ENCODE peak calls at places on chromosome 6, in nine cellular contexts. E, V, Q, F, C, I, O, J and K are unnamed samples.

GRCh38 chr6:101887532-101887931 is 494.0 kb downstream of the GRIK2 start:
- DNase-seq in V (no peak), I (no peak), F (no peak), Q (no peak), J (no peak), C (no peak), O (no peak), E (no peak), K (no peak)

GRCh38 chr6:75642314-75642713 is 40.6 kb downstream of the SENP6 start:
- DNase-seq in E (no peak), I (no peak), O (no peak), C (no peak), Q (no peak), J (no peak), V (no peak), F (no peak), K (no peak)

GRCh38 chr6:1136415-1136774 is 175.5 kb upstream of the FOXQ1 start:
- DNase-seq in C (no peak), F (no peak), O (no peak), V (no peak), E (no peak), Q (no peak), J (no peak), I (no peak), K (no peak)

GRCh38 chr6:1611572-1612385 is 2.1 kb downstream of the FOXC1 start:
- DNase-seq in O (no peak), Q (no peak), J (peak; percentile 35), E (peak; percentile 52), V (no peak), F (no peak), C (no peak), I (no peak), K (peak; percentile 67)

GRCh38 chr6:79710127-79710526 is 79.0 kb downstream of the SH3BGRL2 start:
- DNase-seq in J (no peak), I (no peak), O (no peak), V (no peak), E (no peak), F (no peak), C (no peak), Q (no peak), K (no peak)

GRCh38 chr6:94251878-94252277 is 832.5 kb upstream of the EPHA7 start:
- DNase-seq in Q (no peak), I (no peak), O (no peak), J (no peak), C (no peak), V (no peak), F (no peak), E (no peak), K (no peak)

GRCh38 chr6:122405417-122405816 is 6.0 kb downstream of the HSF2 start:
- DNase-seq in E (no peak), I (peak; percentile 4), V (no peak), C (no peak), J (no peak), O (no peak), F (no peak), Q (no peak), K (peak; percentile 9)

GRCh38 chr6:82095091-82095490 is 152.5 kb downstream of the IBTK start:
- DNase-seq in O (no peak), I (no peak), Q (no peak), V (no peak), J (no peak), F (no peak), E (no peak), C (no peak), K (peak; percentile 35)

GRCh38 chr6:33192105-33192646 is at the start of gene COL11A2:
- DNase-seq in J (no peak), I (peak; percentile 73), O (no peak), F (no peak), E (no peak), V (no peak), C (no peak), Q (no peak), K (no peak)

GRCh38 chr6:148565321-148565926 is 181.4 kb upstream of the UST start:
- DNase-seq in J (no peak), E (no peak), Q (no peak), V (no peak), C (no peak), F (no peak), I (no peak), O (no peak), K (peak; percentile 79)

GRCh38 chr6:110554966-110555460 is 78.6 kb upstream of the SLC22A16 start:
- DNase-seq in J (peak; percentile 99), C (no peak), F (no peak), E (no peak), O (no peak), V (no peak), I (no peak), Q (no peak), K (no peak)

GRCh38 chr6:8177721-8178120 is 75.4 kb upstream of the EEF1E1 start:
- DNase-seq in E (no peak), F (no peak), I (no peak), O (no peak), C (no peak), V (no peak), Q (no peak), J (no peak), K (peak; percentile 9)
- TF ChIP-seq MAX in E (no peak), F (no peak), I (no peak), O (no peak), C (no peak), V (no peak), Q (no peak), J (no peak), K (no peak)

GRCh38 chr6:26120807-26121140 is 33.5 kb downstream of the HFE start:
- DNase-seq in C (no peak), I (no peak), V (no peak), O (no peak), E (no peak), J (no peak), Q (no peak), F (no peak), K (no peak)
- H3K4me3 ChIP-seq in C (no peak overlapping the region), I (no peak overlapping the region), V (no peak overlapping the region), O (no peak overlapping the region), E (no peak overlapping the region), J (peak overlapping the region; percentile 83), Q (peak overlapping the region; percentile 20), F (peak overlapping the region; percentile 72), K (no peak overlapping the region)

GRCh38 chr6:149782337-149782736 is 32.8 kb downstream of the PCMT1 start:
- DNase-seq in V (no peak), O (no peak), J (no peak), C (no peak), Q (no peak), I (no peak), E (no peak), F (no peak), K (no peak)

GRCh38 chr6:149783551-149783950 is 34.0 kb downstream of the PCMT1 start:
- DNase-seq in E (no peak), I (no peak), O (no peak), C (no peak), F (no peak), J (no peak), V (no peak), Q (no peak), K (no peak)

GRCh38 chr6:149779644-149779963 is 30.1 kb downstream of the PCMT1 start:
- DNase-seq in V (no peak), I (no peak), Q (no peak), O (no peak), F (no peak), E (no peak), J (no peak), C (no peak), K (no peak)

GRCh38 chr6:149777624-149778023 is 28.1 kb downstream of the PCMT1 start:
- DNase-seq in C (no peak), Q (no peak), V (no peak), J (no peak), F (no peak), E (no peak), I (no peak), O (no peak), K (no peak)

GRCh38 chr6:149781715-149782114 is 32.2 kb downstream of the PCMT1 start:
- DNase-seq in I (no peak), Q (no peak), F (no peak), V (no peak), J (no peak), C (no peak), O (no peak), E (no peak), K (no peak)
- TF ChIP-seq MAX in I (no peak), Q (no peak), F (no peak), V (no peak), J (no peak), C (no peak), O (no peak), E (no peak), K (no peak)

DNA sequence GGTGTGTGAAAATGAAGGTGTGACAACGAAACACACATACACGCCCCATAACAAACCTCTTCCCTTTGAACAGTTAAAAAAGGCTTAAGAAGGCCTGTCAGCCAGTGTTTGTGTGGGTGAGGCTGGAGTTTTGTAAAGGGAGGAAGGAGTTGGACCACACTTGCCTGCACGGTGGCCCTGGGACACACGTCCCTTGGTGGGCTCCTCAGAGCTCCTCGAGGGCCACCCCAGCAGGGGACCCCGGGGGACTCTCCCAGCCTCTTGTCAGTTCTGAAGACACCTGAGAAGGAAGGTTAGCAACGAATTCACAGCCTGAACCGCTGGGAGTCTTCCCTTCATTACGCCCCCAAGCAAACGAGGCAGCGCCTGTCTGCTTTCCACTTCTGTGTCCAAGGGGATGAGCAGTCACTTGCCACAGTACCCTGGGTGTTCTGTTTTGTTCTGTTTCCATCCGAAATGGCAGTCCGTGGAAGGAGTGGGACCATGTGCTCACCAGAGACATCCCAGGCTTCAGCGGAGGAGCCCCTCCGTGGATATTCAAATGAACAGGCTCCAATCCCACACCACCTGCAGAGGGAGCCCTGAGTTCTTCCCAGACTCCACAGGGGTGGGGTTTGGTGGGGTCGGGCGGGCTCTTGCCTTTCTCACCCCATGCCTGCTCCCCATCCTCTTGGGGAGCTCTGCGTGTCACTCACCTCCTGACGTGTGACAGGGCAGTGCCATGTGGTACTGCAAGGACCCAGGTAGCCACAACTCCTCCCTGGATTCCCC is 68.6 kb downstream of the NRN1 start:
- DNase-seq in V (no peak), E (no peak), C (no peak), I (no peak), O (no peak), F (peak; percentile 20), Q (no peak), J (no peak), K (no peak)
- H3K4me3 ChIP-seq in V (no peak overlapping the region), E (no peak overlapping the region), C (no peak overlapping the region), I (no peak overlapping the region), O (no peak overlapping the region), F (no peak overlapping the region), Q (no peak overlapping the region), J (no peak overlapping the region), K (no peak overlapping the region)

GRCh38 chr6:117449549-117450439 is 24.1 kb upstream of the ROS1 start:
- DNase-seq in J (peak; percentile 66), C (no peak), F (peak; percentile 24), Q (no peak), E (peak; percentile 84), O (peak; percentile 12), V (peak; percentile 56), I (peak; percentile 21), K (peak; percentile 79)
- TF ChIP-seq MAX in J (no peak), C (no peak), F (no peak), Q (no peak), E (no peak), O (no peak), V (no peak), I (no peak), K (no peak)

GRCh38 chr6:152368761-152369624 is 268.2 kb downstream of the SYNE1 start:
- DNase-seq in O (no peak), C (no peak), J (no peak), F (no peak), V (no peak), I (no peak), Q (no peak), E (peak; percentile 33), K (no peak)
- H3K4me3 ChIP-seq in O (no peak overlapping the region), C (no peak overlapping the region), J (no peak overlapping the region), F (no peak overlapping the region), V (no peak overlapping the region), I (no peak overlapping the region), Q (no peak overlapping the region), E (no peak overlapping the region), K (no peak overlapping the region)